ENCODE peak calls at places on chromosome 3, in ten cellular contexts. L is hepatocyte, I is neuronal stem cell, G is neural progenitor cell, O is IMR-90, F is GM12878, T is mammary epithelial cell, C is HCT116, W is K562, Z is GM23248. U is an unnamed sample.

GRCh38 chr3:156553705-156554356 is 1.1 kb downstream of the SSR3 start:
- DNase-seq in L (peak), I (no peak), G (no peak), O (peak), F (no peak), T (peak), C (peak), W (no peak), Z (peak), U (peak)

GRCh38 chr3:62562596-62562995 is 189.2 kb upstream of the FEZF2 start:
- DNase-seq in L (no peak), I (no peak), G (no peak), O (peak), F (no peak), T (no peak), C (no peak), W (no peak), Z (peak), U (peak)

GRCh38 chr3:161560006-161560637 is 63.5 kb downstream of the OTOL1 start:
- DNase-seq in L (peak), I (peak), G (peak), O (peak), F (no peak), T (peak), C (peak), W (peak), Z (peak), U (peak)

GRCh38 chr3:181794036-181794790 is 82.5 kb downstream of the SOX2 start:
- DNase-seq in L (no peak), I (peak), G (peak), O (no peak), F (no peak), T (no peak), C (no peak), W (no peak), Z (no peak), U (no peak)

GRCh38 chr3:54213910-54214309 is 91.6 kb downstream of the CACNA2D3 start:
- DNase-seq in L (no peak), I (no peak), G (no peak), O (no peak), F (no peak), T (peak), C (no peak), W (no peak), Z (peak), U (no peak)

GRCh38 chr3:74443102-74443501 is 171.4 kb downstream of the CNTN3 start:
- DNase-seq in L (no peak), I (no peak), G (no peak), O (peak), F (no peak), T (peak), C (no peak), W (no peak), Z (peak), U (no peak)

GRCh38 chr3:31614162-31614921 is 81.6 kb downstream of the STT3B start:
- DNase-seq in L (no peak), I (no peak), G (no peak), O (no peak), F (no peak), T (peak), C (no peak), W (no peak), Z (peak), U (no peak)

GRCh38 chr3:37741644-37742043 is 120.0 kb upstream of the CTDSPL start:
- DNase-seq in L (peak), I (no peak), G (peak), O (no peak), F (no peak), T (peak), C (peak), W (no peak), Z (peak), U (no peak)

GRCh38 chr3:66485291-66485968 is 15.4 kb downstream of the LRIG1 start:
- DNase-seq in L (no peak), I (no peak), G (no peak), O (peak), F (no peak), T (no peak), C (no peak), W (no peak), Z (peak), U (peak)

GRCh38 chr3:113684271-113684819 is 12.1 kb downstream of the USF3 start:
- DNase-seq in L (no peak), I (no peak), G (no peak), O (no peak), F (no peak), T (no peak), C (no peak), W (no peak), Z (no peak), U (no peak)

GRCh38 chr3:45113625-45114050 is 32.5 kb downstream of the CDCP1 start:
- DNase-seq in L (no peak), I (no peak), G (no peak), O (peak), F (no peak), T (no peak), C (no peak), W (no peak), Z (no peak), U (peak)

GRCh38 chr3:54434761-54435160 is 312.4 kb downstream of the CACNA2D3 start:
- DNase-seq in L (no peak), I (no peak), G (no peak), O (no peak), F (no peak), T (no peak), C (no peak), W (no peak), Z (no peak), U (no peak)

GRCh38 chr3:102741105-102741504 is 306.3 kb downstream of the ZPLD1 start:
- DNase-seq in L (no peak), I (no peak), G (peak), O (no peak), F (no peak), T (peak), C (peak), W (no peak), Z (peak), U (no peak)

GRCh38 chr3:171446801-171447578 is 13.2 kb downstream of the TNIK start:
- DNase-seq in L (peak), I (no peak), G (no peak), O (peak), F (no peak), T (peak), C (peak), W (peak), Z (peak), U (peak)

GRCh38 chr3:88807471-88808090 is 299.8 kb upstream of the EPHA3 start:
- DNase-seq in L (no peak), I (no peak), G (peak), O (peak), F (no peak), T (peak), C (no peak), W (no peak), Z (peak), U (peak)

GRCh38 chr3:138068579-138069174 is 46.7 kb downstream of the DZIP1L start:
- DNase-seq in L (peak), I (peak), G (peak), O (peak), F (no peak), T (peak), C (peak), W (peak), Z (peak), U (peak)

GRCh38 chr3:31159331-31160039 is 265.0 kb upstream of the GADL1 start:
- DNase-seq in L (no peak), I (no peak), G (no peak), O (no peak), F (no peak), T (no peak), C (no peak), W (no peak), Z (no peak), U (no peak)

GRCh38 chr3:178078933-178079332 is 457.3 kb upstream of the KCNMB2 start:
- DNase-seq in L (no peak), I (no peak), G (no peak), O (peak), F (no peak), T (no peak), C (no peak), W (no peak), Z (peak), U (peak)

GRCh38 chr3:35651888-35652287 is 12.6 kb downstream of the ARPP21 start:
- DNase-seq in L (no peak), I (no peak), G (no peak), O (peak), F (no peak), T (no peak), C (no peak), W (no peak), Z (no peak), U (peak)

GRCh38 chr3:173397161-173398110 is at the start of gene NLGN1:
- DNase-seq in L (peak), I (peak), G (peak), O (peak), F (no peak), T (peak), C (no peak), W (no peak), Z (peak), U (peak)

GRCh38 chr3:141273700-141274410 is 42.2 kb downstream of the PXYLP1 start:
- DNase-seq in L (no peak), I (no peak), G (peak), O (no peak), F (no peak), T (no peak), C (no peak), W (no peak), Z (no peak), U (no peak)

GRCh38 chr3:149618151-149619123 is 39.4 kb downstream of the WWTR1 start:
- DNase-seq in L (no peak), I (no peak), G (no peak), O (no peak), F (no peak), T (peak), C (no peak), W (no peak), Z (no peak), U (peak)

GRCh38 chr3:141401095-141401494 is 32.8 kb downstream of the ZBTB38 start:
- DNase-seq in L (no peak), I (no peak), G (no peak), O (no peak), F (no peak), T (no peak), C (no peak), W (no peak), Z (no peak), U (no peak)

DNA sequence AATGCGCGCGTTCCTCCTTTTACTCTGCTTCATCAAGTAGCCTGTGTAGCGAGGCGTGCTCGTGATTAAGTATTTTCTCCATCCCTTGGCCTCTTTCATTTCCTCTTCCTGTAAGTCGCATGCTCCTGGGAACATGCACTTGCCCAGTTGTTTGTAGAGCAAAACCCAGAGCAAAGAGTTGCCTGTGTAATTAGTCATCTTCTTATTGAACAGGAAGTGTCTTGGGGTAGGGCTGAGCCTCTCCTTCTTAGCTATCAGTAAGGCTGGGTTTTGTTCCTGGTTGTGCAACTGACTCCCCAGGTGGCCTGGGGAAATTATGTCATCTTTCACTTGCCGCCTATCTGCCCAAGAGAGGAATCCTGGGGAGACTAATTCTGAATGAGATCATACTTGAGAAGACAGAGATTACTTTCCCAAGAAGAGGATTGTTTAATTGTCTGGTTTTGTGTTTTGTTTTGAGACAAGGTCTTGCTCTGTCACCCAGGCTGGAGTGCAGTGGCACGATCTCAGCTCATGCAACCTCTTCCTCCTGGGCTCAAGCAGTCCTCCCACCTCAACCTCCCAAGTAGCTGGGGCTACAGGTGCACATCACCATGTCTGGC is 14.9 kb downstream of the LIPH start:
- DNase-seq in L (peak), I (no peak), G (no peak), O (peak), F (peak), T (peak), C (peak), W (peak), Z (peak), U (peak)
- H3K27ac ChIP-seq in L (peak), I (no peak), G (no peak), O (no peak), F (peak), T (peak), C (peak), W (peak), Z (peak), U (peak)

DNA sequence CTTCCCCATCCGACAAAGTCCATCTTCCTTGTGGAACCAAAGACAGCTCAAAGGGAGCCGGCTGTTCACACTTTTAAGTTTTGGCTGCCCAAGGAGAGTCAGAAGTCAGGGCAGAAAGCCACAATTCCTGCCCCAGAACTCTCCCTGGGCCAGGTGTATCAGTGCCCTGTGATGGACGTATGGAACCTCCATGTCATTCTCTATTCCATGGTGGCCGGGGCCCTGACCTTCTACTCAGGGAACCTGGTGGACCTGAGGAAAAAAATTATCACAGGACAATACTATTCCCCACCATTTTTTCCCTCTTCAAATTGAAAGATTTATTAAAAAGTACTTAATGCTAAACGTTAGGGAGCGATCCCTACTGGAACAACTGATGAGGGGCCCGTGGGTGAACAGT is 66.6 kb downstream of the HMCES start:
- DNase-seq in L (no peak), I (no peak), G (no peak), O (no peak), F (no peak), T (no peak), C (no peak), W (no peak), Z (no peak), U (no peak)
- H3K4me3 ChIP-seq in L (no peak), I (no peak), G (no peak), O (no peak), F (no peak), T (no peak), C (no peak), W (no peak), Z (no peak), U (no peak)

GRCh38 chr3:39937315-39937714 is 127.9 kb downstream of the MYRIP start:
- DNase-seq in L (no peak), I (no peak), G (no peak), O (no peak), F (no peak), T (no peak), C (no peak), W (no peak), Z (no peak), U (no peak)
- H2AFZ ChIP-seq in L (no peak), I (no peak), G (no peak), O (no peak), F (no peak), T (no peak), C (no peak), W (no peak), Z (no peak), U (no peak)

GRCh38 chr3:155304394-155304793 is 10.9 kb upstream of the STRIT1 start:
- DNase-seq in L (no peak), I (no peak), G (no peak), O (no peak), F (no peak), T (no peak), C (no peak), W (no peak), Z (no peak), U (no peak)
- H3K27ac ChIP-seq in L (no peak), I (no peak), G (no peak), O (no peak), F (no peak), T (no peak), C (no peak), W (no peak), Z (no peak), U (no peak)